ENCODE peak calls at places on chromosomes 7 and 10, in four cellular contexts. I is GM12891, M is GM12878, C is K562. U is an unnamed sample.

GRCh38 chr10:70289739-70290138 is 5.9 kb upstream of the NPFFR1 start:
- DNase-seq in C (no peak), I (no peak), M (no peak), U (no peak)

GRCh38 chr7:144842377-144842851 is 6.6 kb upstream of the TPK1 start:
- DNase-seq in M (no peak), I (no peak), C (no peak), U (no peak)

GRCh38 chr7:93622036-93622714 is 47.7 kb upstream of the CALCR start:
- DNase-seq in I (no peak), C (peak; percentile 59), M (no peak), U (no peak)

GRCh38 chr7:7772385-7772784 is 54.0 kb upstream of the RPA3 start:
- DNase-seq in M (no peak), I (no peak), C (no peak), U (no peak)

GRCh38 chr10:124600051-124600880 is 138.6 kb downstream of the LHPP start:
- DNase-seq in I (no peak), M (no peak), C (no peak), U (no peak)

GRCh38 chr7:2008936-2009540 is 223.7 kb downstream of the MAD1L1 start:
- DNase-seq in C (no peak), I (no peak), M (no peak), U (no peak)

GRCh38 chr7:158388928-158389327 is 198.7 kb downstream of the PTPRN2 start:
- DNase-seq in I (no peak), M (no peak), C (no peak), U (no peak)

GRCh38 chr10:47406870-47407648 is 23.0 kb upstream of the ZNF488 start:
- DNase-seq in C (peak; percentile 87), M (no peak), I (no peak), U (no peak)

GRCh38 chr10:93305122-93305521 is 177.0 kb downstream of the MYOF start:
- DNase-seq in M (no peak), C (no peak), I (no peak), U (no peak)

GRCh38 chr10:93313798-93314197 is 168.3 kb downstream of the MYOF start:
- DNase-seq in I (peak; percentile 27), M (peak; percentile 34), C (no peak), U (no peak)

GRCh38 chr10:93309062-93309461 is 173.1 kb downstream of the MYOF start:
- DNase-seq in C (no peak), M (no peak), I (no peak), U (no peak)
- TF ChIP-seq SPI1 in C (no peak), M (no peak), I (no peak), U (no peak)

GRCh38 chr7:32611700-32612099 is 116.4 kb downstream of the AVL9 start:
- DNase-seq in I (no peak), M (no peak), C (no peak), U (no peak)

GRCh38 chr7:32611201-32611691 is 116.0 kb downstream of the AVL9 start:
- DNase-seq in C (no peak), M (no peak), I (no peak), U (no peak)

GRCh38 chr7:32618987-32619386 is 123.7 kb downstream of the AVL9 start:
- DNase-seq in I (no peak), M (no peak), C (no peak), U (no peak)

GRCh38 chr7:32618470-32618869 is 123.2 kb downstream of the AVL9 start:
- DNase-seq in I (no peak), C (peak; percentile 23), M (no peak), U (no peak)

GRCh38 chr7:32616625-32617024 is 121.3 kb downstream of the AVL9 start:
- DNase-seq in I (no peak), C (peak; percentile 37), M (no peak), U (no peak)
- TF ChIP-seq SPI1 in I (no peak), C (no peak), M (no peak), U (no peak)

DNA sequence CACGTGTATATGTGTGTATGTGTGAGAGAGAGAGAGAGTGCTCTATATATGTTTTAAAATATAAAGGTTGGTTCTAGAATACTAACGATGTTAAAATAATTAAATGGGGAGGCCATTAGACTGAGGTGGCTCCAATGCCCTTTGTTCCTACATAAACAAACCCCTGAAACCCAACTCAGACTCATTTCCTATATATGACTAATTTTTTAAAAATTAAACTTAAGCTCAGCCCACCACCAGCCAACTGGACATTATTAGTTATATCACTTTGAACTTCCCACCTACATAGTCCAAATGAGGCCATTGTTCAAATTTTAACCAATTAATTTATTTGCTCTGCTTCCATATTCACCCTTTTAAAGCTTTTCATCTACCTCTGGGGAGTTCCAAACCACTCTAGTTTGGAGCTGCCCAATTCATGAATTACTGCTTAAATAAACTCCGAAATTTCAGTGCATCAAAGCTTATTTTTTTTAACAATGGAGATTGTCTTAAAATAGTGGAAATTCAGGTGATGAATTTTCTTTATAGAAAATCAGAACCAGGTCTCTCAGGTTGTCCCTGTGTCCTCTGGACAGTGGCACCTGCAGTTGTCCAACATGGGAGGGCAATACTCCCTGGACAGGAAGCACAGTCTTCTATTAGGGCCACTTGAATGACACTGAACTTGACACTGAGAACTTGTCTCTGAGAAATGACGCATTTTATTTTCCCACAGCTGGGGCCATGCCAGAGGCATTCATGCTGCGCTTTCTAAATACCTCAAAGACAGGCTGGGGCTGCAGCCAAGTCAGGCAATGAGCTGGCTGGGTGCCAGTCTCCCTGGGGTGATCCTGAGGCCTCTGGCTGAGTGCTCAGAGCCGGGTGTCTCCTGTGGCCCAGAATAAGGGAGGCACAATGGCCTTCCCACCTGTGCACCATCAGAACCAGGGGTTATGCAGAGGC is 109.5 kb upstream of the TMEM72 start:
- DNase-seq in I (no peak), C (no peak), M (no peak), U (no peak)
- TF ChIP-seq SPI1 in I (no peak), C (no peak), M (no peak), U (no peak)

GRCh38 chr10:43801137-43801536 is 152.5 kb upstream of the ZNF32 start:
- DNase-seq in I (no peak), C (no peak), M (no peak), U (no peak)
- TF ChIP-seq SPI1 in I (no peak), C (no peak), M (no peak), U (no peak)

GRCh38 chr10:34766256-34766580 is 48.9 kb downstream of the PARD3 start:
- DNase-seq in C (no peak), M (no peak), I (no peak), U (no peak)

GRCh38 chr10:34768261-34768971 is 46.7 kb downstream of the PARD3 start:
- DNase-seq in M (no peak), C (no peak), I (no peak), U (no peak)

GRCh38 chr10:34768972-34769330 is 46.1 kb downstream of the PARD3 start:
- DNase-seq in C (no peak), I (no peak), M (no peak), U (no peak)

GRCh38 chr10:34764347-34764991 is 50.6 kb downstream of the PARD3 start:
- DNase-seq in I (no peak), M (no peak), C (no peak), U (no peak)

DNA sequence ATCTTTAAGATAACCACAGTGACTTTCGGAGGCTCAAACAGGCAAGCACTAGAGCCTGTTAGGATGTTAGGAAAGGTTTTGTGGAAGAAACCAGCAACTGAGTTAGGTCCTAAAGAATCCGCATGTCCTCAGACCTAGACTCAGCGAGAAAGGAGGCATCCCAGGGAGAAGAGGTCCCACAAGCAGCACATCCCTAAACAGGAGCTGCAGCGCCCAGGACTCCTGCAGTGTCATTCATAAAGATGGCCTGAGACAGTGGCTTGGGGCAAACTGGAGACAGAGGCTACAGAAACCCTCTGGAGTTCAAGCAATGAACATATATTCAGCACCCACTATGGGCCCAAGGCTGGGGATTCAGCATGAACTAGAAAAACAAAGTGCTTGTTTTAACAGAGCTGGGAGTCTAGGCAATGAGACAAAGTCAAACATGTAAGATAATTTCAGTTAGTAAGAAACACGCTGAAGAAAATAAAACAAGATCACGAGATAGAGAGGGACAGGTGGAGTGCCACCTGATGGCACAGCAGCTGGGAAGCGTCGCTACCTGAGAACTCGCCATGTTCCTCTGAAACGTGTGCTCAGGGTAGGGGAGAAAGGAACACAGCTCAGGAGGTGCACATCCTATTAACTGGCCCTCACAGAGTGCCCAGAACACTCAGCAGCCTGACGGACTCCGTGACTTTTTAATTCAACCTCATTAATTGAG is 48.1 kb downstream of the PARD3 start:
- DNase-seq in M (no peak), I (no peak), C (no peak), U (no peak)
- TF ChIP-seq SPI1 in M (no peak), I (no peak), C (no peak), U (no peak)

GRCh38 chr7:44998153-44998871 is 1.7 kb upstream of the CCM2 start:
- DNase-seq in C (no peak), M (no peak), I (no peak), U (peak; percentile 52)
- TF ChIP-seq SPI1 in C (peak; percentile 67), M (no peak), I (no peak), U (peak; percentile 67)

U was measured in HL-60.